ENCODE peak calls at places on chromosomes 12 and 14, in eight cellular contexts. One of them, this sample, is unnamed.

GRCh38 chr12:90679674-90680073 is 275.3 kb downstream of the CCER1 start:
- DNase-seq in C1 segment of cervical spinal cord: no peak
- DNase-seq in DMS 273 treated with DMSO at 0.1 percent for 48 hours: no peak
- DNase-seq in anterior cingulate cortex: no peak
- DNase-seq in myocyte: no peak
- DNase-seq in HFF-Myc: no peak
- DNase-seq in naive thymus-derived CD8-positive, alpha-beta T cell: no peak
- DNase-seq in A549: no peak
- DNase-seq in this sample: no peak

GRCh38 chr12:84910549-84911241 is 1.9 kb downstream of the SLC6A15 start:
- DNase-seq in myocyte: no peak
- DNase-seq in naive thymus-derived CD8-positive, alpha-beta T cell: no peak
- DNase-seq in HFF-Myc: no peak
- DNase-seq in A549: no peak
- DNase-seq in anterior cingulate cortex: peak
- DNase-seq in C1 segment of cervical spinal cord: no peak
- DNase-seq in DMS 273 treated with DMSO at 0.1 percent for 48 hours: no peak
- DNase-seq in this sample: no peak

GRCh38 chr12:75488553-75488952 is 8.0 kb downstream of the GLIPR1 start:
- DNase-seq in HFF-Myc: no peak
- DNase-seq in A549: peak
- DNase-seq in myocyte: peak
- DNase-seq in naive thymus-derived CD8-positive, alpha-beta T cell: no peak
- DNase-seq in anterior cingulate cortex: no peak
- DNase-seq in DMS 273 treated with DMSO at 0.1 percent for 48 hours: no peak
- DNase-seq in C1 segment of cervical spinal cord: no peak
- DNase-seq in this sample: no peak

GRCh38 chr12:42085596-42085995 is 59.1 kb downstream of the GXYLT1 start:
- DNase-seq in HFF-Myc: no peak
- DNase-seq in anterior cingulate cortex: no peak
- DNase-seq in myocyte: no peak
- DNase-seq in C1 segment of cervical spinal cord: no peak
- DNase-seq in naive thymus-derived CD8-positive, alpha-beta T cell: no peak
- DNase-seq in A549: no peak
- DNase-seq in DMS 273 treated with DMSO at 0.1 percent for 48 hours: no peak
- DNase-seq in this sample: no peak

GRCh38 chr12:42372154-42372791 is 46.3 kb downstream of the PPHLN1 start:
- DNase-seq in anterior cingulate cortex: no peak
- DNase-seq in A549: peak
- DNase-seq in HFF-Myc: peak
- DNase-seq in DMS 273 treated with DMSO at 0.1 percent for 48 hours: no peak
- DNase-seq in naive thymus-derived CD8-positive, alpha-beta T cell: no peak
- DNase-seq in myocyte: peak
- DNase-seq in C1 segment of cervical spinal cord: no peak
- DNase-seq in this sample: peak

GRCh38 chr12:20601668-20602280 is 93.4 kb upstream of the SLCO1C1 start:
- DNase-seq in naive thymus-derived CD8-positive, alpha-beta T cell: no peak
- DNase-seq in C1 segment of cervical spinal cord: no peak
- DNase-seq in DMS 273 treated with DMSO at 0.1 percent for 48 hours: no peak
- DNase-seq in A549: peak
- DNase-seq in HFF-Myc: no peak
- DNase-seq in myocyte: peak
- DNase-seq in anterior cingulate cortex: no peak
- DNase-seq in this sample: no peak

GRCh38 chr12:49902399-49903350 is 1.0 kb downstream of the FAIM2 start:
- DNase-seq in HFF-Myc: no peak
- DNase-seq in DMS 273 treated with DMSO at 0.1 percent for 48 hours: no peak
- DNase-seq in C1 segment of cervical spinal cord: peak
- DNase-seq in anterior cingulate cortex: peak
- DNase-seq in A549: no peak
- DNase-seq in naive thymus-derived CD8-positive, alpha-beta T cell: no peak
- DNase-seq in myocyte: no peak
- DNase-seq in this sample: no peak

GRCh38 chr12:92108651-92109050 is 37.0 kb downstream of the BTG1 start:
- DNase-seq in A549: no peak
- DNase-seq in naive thymus-derived CD8-positive, alpha-beta T cell: no peak
- DNase-seq in anterior cingulate cortex: no peak
- DNase-seq in C1 segment of cervical spinal cord: no peak
- DNase-seq in DMS 273 treated with DMSO at 0.1 percent for 48 hours: peak
- DNase-seq in HFF-Myc: peak
- DNase-seq in myocyte: peak
- DNase-seq in this sample: peak

GRCh38 chr14:51552275-51552674 is 99.4 kb upstream of the FRMD6 start:
- DNase-seq in A549: no peak
- DNase-seq in DMS 273 treated with DMSO at 0.1 percent for 48 hours: peak
- DNase-seq in HFF-Myc: no peak
- DNase-seq in naive thymus-derived CD8-positive, alpha-beta T cell: no peak
- DNase-seq in myocyte: no peak
- DNase-seq in C1 segment of cervical spinal cord: no peak
- DNase-seq in anterior cingulate cortex: no peak
- DNase-seq in this sample: no peak

GRCh38 chr14:32896979-32897723 is 41.5 kb upstream of the NPAS3 start:
- DNase-seq in anterior cingulate cortex: no peak
- DNase-seq in A549: no peak
- DNase-seq in naive thymus-derived CD8-positive, alpha-beta T cell: no peak
- DNase-seq in C1 segment of cervical spinal cord: no peak
- DNase-seq in DMS 273 treated with DMSO at 0.1 percent for 48 hours: no peak
- DNase-seq in myocyte: peak
- DNase-seq in HFF-Myc: no peak
- DNase-seq in this sample: peak

GRCh38 chr14:61940669-61941420 is 178.6 kb downstream of the SNAPC1 start:
- DNase-seq in C1 segment of cervical spinal cord: no peak
- DNase-seq in anterior cingulate cortex: no peak
- DNase-seq in myocyte: peak
- DNase-seq in DMS 273 treated with DMSO at 0.1 percent for 48 hours: no peak
- DNase-seq in HFF-Myc: no peak
- DNase-seq in A549: no peak
- DNase-seq in naive thymus-derived CD8-positive, alpha-beta T cell: no peak
- DNase-seq in this sample: no peak

GRCh38 chr14:28294834-28295440 is 471.6 kb upstream of the FOXG1 start:
- DNase-seq in naive thymus-derived CD8-positive, alpha-beta T cell: no peak
- DNase-seq in A549: no peak
- DNase-seq in DMS 273 treated with DMSO at 0.1 percent for 48 hours: no peak
- DNase-seq in HFF-Myc: no peak
- DNase-seq in myocyte: peak
- DNase-seq in C1 segment of cervical spinal cord: no peak
- DNase-seq in anterior cingulate cortex: no peak
- DNase-seq in this sample: no peak

GRCh38 chr12:19829100-19829853 is 390.0 kb downstream of the AEBP2 start:
- DNase-seq in naive thymus-derived CD8-positive, alpha-beta T cell: no peak
- DNase-seq in A549: no peak
- DNase-seq in C1 segment of cervical spinal cord: no peak
- DNase-seq in HFF-Myc: no peak
- DNase-seq in myocyte: no peak
- DNase-seq in DMS 273 treated with DMSO at 0.1 percent for 48 hours: no peak
- DNase-seq in anterior cingulate cortex: no peak
- DNase-seq in this sample: no peak

GRCh38 chr12:25957898-25958253 is 606 bp upstream of the RASSF8 start:
- DNase-seq in DMS 273 treated with DMSO at 0.1 percent for 48 hours: no peak
- DNase-seq in anterior cingulate cortex: no peak
- DNase-seq in HFF-Myc: peak
- DNase-seq in naive thymus-derived CD8-positive, alpha-beta T cell: no peak
- DNase-seq in myocyte: peak
- DNase-seq in C1 segment of cervical spinal cord: no peak
- DNase-seq in A549: peak
- DNase-seq in this sample: no peak

GRCh38 chr14:66381765-66382164 is 104.4 kb upstream of the CCDC196 start:
- DNase-seq in C1 segment of cervical spinal cord: no peak
- DNase-seq in A549: no peak
- DNase-seq in DMS 273 treated with DMSO at 0.1 percent for 48 hours: no peak
- DNase-seq in anterior cingulate cortex: no peak
- DNase-seq in myocyte: no peak
- DNase-seq in naive thymus-derived CD8-positive, alpha-beta T cell: no peak
- DNase-seq in HFF-Myc: no peak
- DNase-seq in this sample: no peak

GRCh38 chr12:54650409-54650808 is 2.2 kb upstream of the DCD start:
- DNase-seq in myocyte: no peak
- DNase-seq in DMS 273 treated with DMSO at 0.1 percent for 48 hours: no peak
- DNase-seq in naive thymus-derived CD8-positive, alpha-beta T cell: no peak
- DNase-seq in A549: no peak
- DNase-seq in HFF-Myc: no peak
- DNase-seq in anterior cingulate cortex: no peak
- DNase-seq in C1 segment of cervical spinal cord: no peak
- DNase-seq in this sample: no peak

GRCh38 chr12:12081836-12082497 is 11.2 kb downstream of the BCL2L14 start:
- DNase-seq in A549: peak
- DNase-seq in HFF-Myc: no peak
- DNase-seq in myocyte: peak
- DNase-seq in DMS 273 treated with DMSO at 0.1 percent for 48 hours: no peak
- DNase-seq in anterior cingulate cortex: no peak
- DNase-seq in C1 segment of cervical spinal cord: no peak
- DNase-seq in naive thymus-derived CD8-positive, alpha-beta T cell: no peak
- DNase-seq in this sample: no peak

GRCh38 chr12:108856428-108857157 is 790 bp downstream of the SSH1 start:
- DNase-seq in DMS 273 treated with DMSO at 0.1 percent for 48 hours: no peak
- DNase-seq in myocyte: peak
- DNase-seq in HFF-Myc: no peak
- DNase-seq in anterior cingulate cortex: peak
- DNase-seq in naive thymus-derived CD8-positive, alpha-beta T cell: peak
- DNase-seq in A549: no peak
- DNase-seq in C1 segment of cervical spinal cord: peak
- DNase-seq in this sample: no peak

GRCh38 chr14:104510794-104511611 is 68.6 kb upstream of the C14orf180 start:
- DNase-seq in A549: no peak
- DNase-seq in DMS 273 treated with DMSO at 0.1 percent for 48 hours: peak
- DNase-seq in HFF-Myc: no peak
- DNase-seq in myocyte: no peak
- DNase-seq in anterior cingulate cortex: peak
- DNase-seq in C1 segment of cervical spinal cord: peak
- DNase-seq in naive thymus-derived CD8-positive, alpha-beta T cell: no peak
- DNase-seq in this sample: no peak

GRCh38 chr14:89443002-89443660 is 26.1 kb upstream of the FOXN3 start:
- DNase-seq in naive thymus-derived CD8-positive, alpha-beta T cell: no peak
- DNase-seq in HFF-Myc: no peak
- DNase-seq in myocyte: no peak
- DNase-seq in A549: no peak
- DNase-seq in anterior cingulate cortex: no peak
- DNase-seq in C1 segment of cervical spinal cord: no peak
- DNase-seq in DMS 273 treated with DMSO at 0.1 percent for 48 hours: no peak
- DNase-seq in this sample: no peak

GRCh38 chr14:79256311-79256879 is 954.9 kb downstream of the DIO2 start:
- DNase-seq in A549: no peak
- DNase-seq in C1 segment of cervical spinal cord: no peak
- DNase-seq in myocyte: peak
- DNase-seq in HFF-Myc: no peak
- DNase-seq in anterior cingulate cortex: no peak
- DNase-seq in naive thymus-derived CD8-positive, alpha-beta T cell: no peak
- DNase-seq in DMS 273 treated with DMSO at 0.1 percent for 48 hours: no peak
- DNase-seq in this sample: no peak

GRCh38 chr14:103091041-103091882 is 3.3 kb upstream of the EXOC3L4 start:
- DNase-seq in myocyte: peak
- DNase-seq in anterior cingulate cortex: no peak
- DNase-seq in DMS 273 treated with DMSO at 0.1 percent for 48 hours: no peak
- DNase-seq in A549: peak
- DNase-seq in naive thymus-derived CD8-positive, alpha-beta T cell: peak
- DNase-seq in HFF-Myc: no peak
- DNase-seq in C1 segment of cervical spinal cord: no peak
- DNase-seq in this sample: no peak

GRCh38 chr12:47828967-47829482 is 9.3 kb upstream of the HDAC7 start:
- DNase-seq in anterior cingulate cortex: no peak
- DNase-seq in HFF-Myc: no peak
- DNase-seq in C1 segment of cervical spinal cord: no peak
- DNase-seq in DMS 273 treated with DMSO at 0.1 percent for 48 hours: no peak
- DNase-seq in naive thymus-derived CD8-positive, alpha-beta T cell: no peak
- DNase-seq in A549: peak
- DNase-seq in myocyte: peak
- DNase-seq in this sample: no peak